ENCODE peak calls at places on chromosomes 5 and 9, in ten cellular contexts. Y, D, S, J, Z, M, A, F, P and W are unnamed samples.

GRCh38 chr5:81856948-81857928 is 106.3 kb upstream of the SSBP2 start:
- DNase-seq in Y (peak; percentile 78), D (peak; percentile 4), S (peak; percentile 27), J (peak; percentile 74), Z (peak; percentile 58), M (peak; percentile 52), A (peak; percentile 40), F (peak; percentile 81), P (no peak), W (peak; percentile 83)

GRCh38 chr5:149133795-149134777 is 7.2 kb upstream of the ABLIM3 start:
- DNase-seq in Y (no peak), D (no peak), S (no peak), J (no peak), Z (no peak), M (peak; percentile 17), A (no peak), F (peak; percentile 76), P (peak; percentile 92), W (no peak)

GRCh38 chr5:158976035-158976434 is 123.7 kb downstream of the EBF1 start:
- DNase-seq in Y (no peak), D (no peak), S (no peak), J (no peak), Z (no peak), M (no peak), A (peak; percentile 25), F (no peak), P (peak; percentile 88), W (no peak)

GRCh38 chr5:139690385-139691274 is 42.5 kb downstream of the CXXC5 start:
- DNase-seq in Y (peak; percentile 81), D (no peak), S (no peak), J (no peak), Z (no peak), M (no peak), A (peak; percentile 78), F (no peak), P (peak; percentile 61), W (no peak)

GRCh38 chr9:98009926-98010325 is 26.8 kb downstream of the ANP32B start:
- DNase-seq in Y (no peak), D (no peak), S (no peak), J (no peak), Z (no peak), M (no peak), A (no peak), F (no peak), P (peak; percentile 18), W (no peak)

GRCh38 chr9:137333016-137333726 is 31.1 kb upstream of the NRARP start:
- DNase-seq in Y (no peak), D (no peak), S (no peak), J (no peak), Z (peak; percentile 26), M (no peak), A (no peak), F (no peak), P (peak; percentile 14), W (no peak)

GRCh38 chr9:135971892-135972291 is 10.7 kb upstream of the UBAC1 start:
- DNase-seq in Y (no peak), D (peak; percentile 31), S (peak; percentile 83), J (no peak), Z (peak; percentile 96), M (no peak), A (no peak), F (no peak), P (no peak), W (no peak)

GRCh38 chr5:140372971-140373487 is 13.0 kb downstream of the SLC4A9 start:
- DNase-seq in Y (peak; percentile 79), D (peak; percentile 22), S (peak; percentile 48), J (peak; percentile 63), Z (peak; percentile 90), M (peak; percentile 42), A (peak; percentile 90), F (peak; percentile 75), P (peak; percentile 69), W (peak; percentile 62)

GRCh38 chr9:115494958-115495690 is 377.2 kb upstream of the TNC start:
- DNase-seq in Y (no peak), D (no peak), S (no peak), J (no peak), Z (no peak), M (no peak), A (no peak), F (no peak), P (peak; percentile 8), W (no peak)

GRCh38 chr9:92989561-92989960 is 42.2 kb downstream of the FGD3 start:
- DNase-seq in Y (no peak), D (no peak), S (no peak), J (no peak), Z (peak; percentile 52), M (no peak), A (no peak), F (no peak), P (no peak), W (no peak)

GRCh38 chr9:89592201-89592815 is 12.5 kb upstream of the GADD45G start:
- DNase-seq in Y (no peak), D (no peak), S (no peak), J (no peak), Z (no peak), M (no peak), A (no peak), F (no peak), P (no peak), W (no peak)

GRCh38 chr5:111787006-111787405 is 30.0 kb upstream of the NREP start:
- DNase-seq in Y (no peak), D (no peak), S (no peak), J (no peak), Z (no peak), M (no peak), A (no peak), F (no peak), P (peak; percentile 50), W (no peak)

GRCh38 chr9:126838895-126839294 is 21.5 kb upstream of the ZBTB34 start:
- DNase-seq in Y (no peak), D (no peak), S (no peak), J (no peak), Z (no peak), M (no peak), A (no peak), F (no peak), P (no peak), W (no peak)

GRCh38 chr9:89177021-89177400 is 1.6 kb downstream of the SHC3 start:
- DNase-seq in Y (no peak), D (no peak), S (no peak), J (no peak), Z (no peak), M (no peak), A (peak; percentile 37), F (no peak), P (peak; percentile 58), W (no peak)

GRCh38 chr9:109907810-109908458 is 127.9 kb downstream of the PALM2AKAP2 start:
- DNase-seq in Y (no peak), D (no peak), S (no peak), J (no peak), Z (no peak), M (no peak), A (no peak), F (no peak), P (no peak), W (no peak)

GRCh38 chr9:109908459-109909390 is 128.7 kb downstream of the PALM2AKAP2 start:
- DNase-seq in Y (no peak), D (no peak), S (no peak), J (no peak), Z (no peak), M (no peak), A (no peak), F (no peak), P (peak; percentile 96), W (no peak)

GRCh38 chr9:109906766-109907382 is 126.9 kb downstream of the PALM2AKAP2 start:
- DNase-seq in Y (no peak), D (no peak), S (peak; percentile 42), J (no peak), Z (no peak), M (no peak), A (no peak), F (no peak), P (peak; percentile 71), W (no peak)

GRCh38 chr9:109905472-109905871 is 125.5 kb downstream of the PALM2AKAP2 start:
- DNase-seq in Y (no peak), D (no peak), S (no peak), J (no peak), Z (no peak), M (no peak), A (no peak), F (no peak), P (no peak), W (no peak)

GRCh38 chr9:109907400-109907799 is 127.4 kb downstream of the PALM2AKAP2 start:
- DNase-seq in Y (no peak), D (no peak), S (peak; percentile 35), J (no peak), Z (no peak), M (no peak), A (no peak), F (no peak), P (no peak), W (peak; percentile 40)
- H3K27ac ChIP-seq in Y (peak overlapping the region; percentile 74), D (no peak overlapping the region), S (peak overlapping the region; percentile 54), J (peak overlapping the region; percentile 70), Z (no peak overlapping the region), M (no peak overlapping the region), A (no peak overlapping the region), F (peak overlapping the region; percentile 56), P (peak overlapping the region; percentile 76), W (peak overlapping the region; percentile 70)

GRCh38 chr9:133806623-133807010 is 68.5 kb upstream of the SARDH start:
- DNase-seq in Y (no peak), D (no peak), S (no peak), J (no peak), Z (no peak), M (no peak), A (no peak), F (no peak), P (no peak), W (no peak)
- TF ChIP-seq CTCF in Y (no peak), D (no peak), S (no peak), J (no peak), Z (no peak), M (no peak), A (no peak), F (no peak), P (no peak), W (no peak)

GRCh38 chr5:56698463-56699381 is 116.6 kb upstream of the MAP3K1 start:
- DNase-seq in Y (no peak), D (no peak), S (peak; percentile 75), J (peak; percentile 63), Z (no peak), M (no peak), A (no peak), F (no peak), P (no peak), W (no peak)
- H3K27ac ChIP-seq in Y (no peak overlapping the region), D (no peak overlapping the region), S (peak overlapping the region; percentile 64), J (no peak overlapping the region), Z (no peak overlapping the region), M (no peak overlapping the region), A (no peak overlapping the region), F (no peak overlapping the region), P (no peak overlapping the region), W (peak overlapping the region; percentile 42)

DNA sequence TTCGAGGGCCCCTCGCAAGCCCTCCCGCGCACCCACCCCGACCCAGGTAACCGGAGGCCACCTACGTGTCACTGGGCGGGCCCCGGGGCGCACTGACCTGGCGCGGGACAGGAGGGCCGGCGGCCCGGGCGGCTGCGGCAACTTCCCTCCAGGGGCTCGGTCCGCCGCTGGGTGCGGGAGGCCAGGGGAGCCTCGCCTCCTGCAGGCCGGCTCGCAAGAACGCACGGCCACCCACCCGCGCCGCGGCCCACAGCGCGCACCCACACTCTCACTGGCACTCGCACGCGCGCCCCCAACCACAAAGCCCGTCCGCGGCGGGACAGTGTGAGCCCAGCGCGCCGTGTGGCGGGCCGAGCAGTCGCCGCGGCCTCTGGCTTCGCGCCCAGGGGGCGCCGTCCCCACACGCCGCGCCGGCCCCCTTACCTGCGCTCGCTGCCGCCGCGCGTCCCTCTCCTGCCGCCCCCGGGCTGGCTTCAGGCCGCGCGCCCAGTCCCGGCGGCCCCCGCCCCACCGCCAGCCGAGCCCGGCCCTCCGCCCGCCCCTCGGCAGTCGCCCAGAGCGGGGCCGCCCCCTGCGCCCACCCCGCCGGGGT is 430 bp downstream of the LPAR1 start:
- DNase-seq in Y (peak; percentile 83), D (no peak), S (peak; percentile 36), J (no peak), Z (peak; percentile 62), M (peak; percentile 24), A (peak; percentile 53), F (peak; percentile 42), P (peak; percentile 27), W (peak; percentile 34)
- TF ChIP-seq CTCF in Y (no peak), D (no peak), S (peak; percentile 29), J (no peak), Z (peak; percentile 61), M (peak; percentile 3), A (peak; percentile 33), F (no peak), P (peak; percentile 30), W (no peak)